ENCODE peak calls at places on chromosome 15, in seven cellular contexts. One of them, this sample, is unnamed.

GRCh38 chr15:71337197-71337845 is 222.1 kb downstream of the THSD4 start:
- DNase-seq in progenitor cell of endocrine pancreas: no peak
- DNase-seq in dorsolateral prefrontal cortex: no peak
- DNase-seq in astrocyte of the spinal cord: no peak
- DNase-seq in HFFc6: no peak
- DNase-seq in A673: no peak
- DNase-seq in HL-60: no peak
- DNase-seq in this sample: no peak

GRCh38 chr15:90286678-90287077 is 21.2 kb downstream of the NGRN start:
- DNase-seq in astrocyte of the spinal cord: peak
- DNase-seq in dorsolateral prefrontal cortex: no peak
- DNase-seq in progenitor cell of endocrine pancreas: no peak
- DNase-seq in A673: peak
- DNase-seq in HL-60: no peak
- DNase-seq in HFFc6: no peak
- DNase-seq in this sample: no peak

GRCh38 chr15:39587910-39588530 is 7.1 kb downstream of the THBS1 start:
- DNase-seq in A673: no peak
- DNase-seq in dorsolateral prefrontal cortex: no peak
- DNase-seq in astrocyte of the spinal cord: peak
- DNase-seq in HL-60: no peak
- DNase-seq in progenitor cell of endocrine pancreas: no peak
- DNase-seq in HFFc6: peak
- DNase-seq in this sample: no peak

GRCh38 chr15:64459382-64459781 is 996 bp upstream of the ZNF609 start:
- DNase-seq in astrocyte of the spinal cord: no peak
- DNase-seq in HL-60: no peak
- DNase-seq in progenitor cell of endocrine pancreas: no peak
- DNase-seq in HFFc6: no peak
- DNase-seq in dorsolateral prefrontal cortex: no peak
- DNase-seq in A673: no peak
- DNase-seq in this sample: no peak

GRCh38 chr15:37678124-37678523 is 256.3 kb upstream of the TMCO5A start:
- DNase-seq in progenitor cell of endocrine pancreas: no peak
- DNase-seq in HFFc6: no peak
- DNase-seq in astrocyte of the spinal cord: no peak
- DNase-seq in HL-60: no peak
- DNase-seq in dorsolateral prefrontal cortex: no peak
- DNase-seq in A673: no peak
- DNase-seq in this sample: no peak

GRCh38 chr15:40038267-40038653 is 721 bp downstream of the SRP14 start:
- DNase-seq in astrocyte of the spinal cord: peak
- DNase-seq in A673: no peak
- DNase-seq in HFFc6: no peak
- DNase-seq in progenitor cell of endocrine pancreas: no peak
- DNase-seq in HL-60: no peak
- DNase-seq in dorsolateral prefrontal cortex: no peak
- DNase-seq in this sample: no peak

GRCh38 chr15:98164573-98164972 is 204.1 kb downstream of the ARRDC4 start:
- DNase-seq in astrocyte of the spinal cord: no peak
- DNase-seq in HL-60: no peak
- DNase-seq in A673: no peak
- DNase-seq in HFFc6: no peak
- DNase-seq in dorsolateral prefrontal cortex: no peak
- DNase-seq in progenitor cell of endocrine pancreas: no peak
- DNase-seq in this sample: no peak

GRCh38 chr15:82129769-82130168 is 84.0 kb upstream of the MEX3B start:
- DNase-seq in A673: no peak
- DNase-seq in HFFc6: peak
- DNase-seq in dorsolateral prefrontal cortex: no peak
- DNase-seq in HL-60: no peak
- DNase-seq in progenitor cell of endocrine pancreas: no peak
- DNase-seq in astrocyte of the spinal cord: peak
- DNase-seq in this sample: no peak

GRCh38 chr15:22810033-22810734 is 23.7 kb downstream of the NIPA1 start:
- DNase-seq in astrocyte of the spinal cord: no peak
- DNase-seq in dorsolateral prefrontal cortex: no peak
- DNase-seq in HL-60: no peak
- DNase-seq in HFFc6: no peak
- DNase-seq in progenitor cell of endocrine pancreas: no peak
- DNase-seq in A673: no peak
- DNase-seq in this sample: no peak

GRCh38 chr15:93997071-93997658 is 234.2 kb upstream of the MCTP2 start:
- DNase-seq in dorsolateral prefrontal cortex: no peak
- DNase-seq in A673: peak
- DNase-seq in progenitor cell of endocrine pancreas: no peak
- DNase-seq in astrocyte of the spinal cord: peak
- DNase-seq in HL-60: no peak
- DNase-seq in HFFc6: peak
- DNase-seq in this sample: no peak

GRCh38 chr15:26451995-26452394 is 320.9 kb downstream of the GABRB3 start:
- DNase-seq in HFFc6: no peak
- DNase-seq in astrocyte of the spinal cord: no peak
- DNase-seq in A673: no peak
- DNase-seq in progenitor cell of endocrine pancreas: no peak
- DNase-seq in dorsolateral prefrontal cortex: no peak
- DNase-seq in HL-60: no peak
- DNase-seq in this sample: no peak

GRCh38 chr15:68843425-68844311 is 23.0 kb upstream of the ANP32A start:
- DNase-seq in progenitor cell of endocrine pancreas: no peak
- DNase-seq in HL-60: no peak
- DNase-seq in dorsolateral prefrontal cortex: no peak
- DNase-seq in astrocyte of the spinal cord: peak
- DNase-seq in A673: peak
- DNase-seq in HFFc6: no peak
- DNase-seq in this sample: no peak

GRCh38 chr15:93420050-93420452 is 331.0 kb upstream of the RGMA start:
- DNase-seq in A673: no peak
- DNase-seq in astrocyte of the spinal cord: no peak
- DNase-seq in HFFc6: no peak
- DNase-seq in dorsolateral prefrontal cortex: no peak
- DNase-seq in HL-60: no peak
- DNase-seq in progenitor cell of endocrine pancreas: no peak
- DNase-seq in this sample: no peak

GRCh38 chr15:55403531-55403930 is 4.6 kb downstream of the CCPG1 start:
- DNase-seq in HFFc6: peak
- DNase-seq in A673: peak
- DNase-seq in astrocyte of the spinal cord: peak
- DNase-seq in HL-60: peak
- DNase-seq in dorsolateral prefrontal cortex: no peak
- DNase-seq in progenitor cell of endocrine pancreas: no peak
- DNase-seq in this sample: no peak

GRCh38 chr15:25058080-25058785 is 103.4 kb downstream of the SNRPN start:
- DNase-seq in A673: no peak
- DNase-seq in HL-60: no peak
- DNase-seq in astrocyte of the spinal cord: no peak
- DNase-seq in progenitor cell of endocrine pancreas: no peak
- DNase-seq in dorsolateral prefrontal cortex: no peak
- DNase-seq in HFFc6: no peak
- DNase-seq in this sample: no peak

GRCh38 chr15:60871731-60872130 is 357.4 kb downstream of the RORA start:
- DNase-seq in A673: no peak
- DNase-seq in astrocyte of the spinal cord: no peak
- DNase-seq in dorsolateral prefrontal cortex: no peak
- DNase-seq in HL-60: no peak
- DNase-seq in HFFc6: peak
- DNase-seq in progenitor cell of endocrine pancreas: no peak
- DNase-seq in this sample: no peak

GRCh38 chr15:89808160-89808870 is 6.3 kb downstream of the ANPEP start:
- DNase-seq in HFFc6: no peak
- DNase-seq in dorsolateral prefrontal cortex: no peak
- DNase-seq in astrocyte of the spinal cord: no peak
- DNase-seq in progenitor cell of endocrine pancreas: no peak
- DNase-seq in HL-60: no peak
- DNase-seq in A673: no peak
- DNase-seq in this sample: no peak

GRCh38 chr15:40047413-40048154 is 8.6 kb upstream of the SRP14 start:
- DNase-seq in progenitor cell of endocrine pancreas: no peak
- DNase-seq in astrocyte of the spinal cord: peak
- DNase-seq in dorsolateral prefrontal cortex: no peak
- DNase-seq in HFFc6: peak
- DNase-seq in HL-60: peak
- DNase-seq in A673: peak
- DNase-seq in this sample: no peak

GRCh38 chr15:84590406-84590805 is 10.4 kb upstream of the ZSCAN2 start:
- DNase-seq in astrocyte of the spinal cord: no peak
- DNase-seq in dorsolateral prefrontal cortex: no peak
- DNase-seq in HFFc6: no peak
- DNase-seq in progenitor cell of endocrine pancreas: no peak
- DNase-seq in A673: no peak
- DNase-seq in HL-60: no peak
- DNase-seq in this sample: no peak

GRCh38 chr15:39852237-39852636 is 67.8 kb downstream of the GPR176 start:
- DNase-seq in HFFc6: peak
- DNase-seq in progenitor cell of endocrine pancreas: no peak
- DNase-seq in astrocyte of the spinal cord: peak
- DNase-seq in A673: no peak
- DNase-seq in dorsolateral prefrontal cortex: no peak
- DNase-seq in HL-60: no peak
- DNase-seq in this sample: no peak

GRCh38 chr15:100844167-100844566 is 35.5 kb upstream of the ALDH1A3 start:
- DNase-seq in progenitor cell of endocrine pancreas: no peak
- DNase-seq in dorsolateral prefrontal cortex: no peak
- DNase-seq in astrocyte of the spinal cord: no peak
- DNase-seq in HFFc6: no peak
- DNase-seq in HL-60: no peak
- DNase-seq in A673: no peak
- DNase-seq in this sample: no peak

GRCh38 chr15:69038508-69038907 is 24.0 kb downstream of the NOX5 start:
- DNase-seq in progenitor cell of endocrine pancreas: no peak
- DNase-seq in A673: no peak
- DNase-seq in HFFc6: no peak
- DNase-seq in dorsolateral prefrontal cortex: no peak
- DNase-seq in HL-60: no peak
- DNase-seq in astrocyte of the spinal cord: no peak
- DNase-seq in this sample: no peak

GRCh38 chr15:44208956-44209355 is 13.9 kb upstream of the FRMD5 start:
- DNase-seq in dorsolateral prefrontal cortex: no peak
- DNase-seq in HL-60: no peak
- DNase-seq in A673: no peak
- DNase-seq in astrocyte of the spinal cord: no peak
- DNase-seq in progenitor cell of endocrine pancreas: no peak
- DNase-seq in HFFc6: no peak
- DNase-seq in this sample: no peak

GRCh38 chr15:99963096-99963825 is 230.0 kb upstream of the LYSMD4 start:
- DNase-seq in HFFc6: no peak
- DNase-seq in progenitor cell of endocrine pancreas: peak
- DNase-seq in astrocyte of the spinal cord: no peak
- DNase-seq in HL-60: no peak
- DNase-seq in dorsolateral prefrontal cortex: no peak
- DNase-seq in A673: no peak
- DNase-seq in this sample: no peak

GRCh38 chr15:72195101-72195511 is 2.5 kb downstream of the GRAMD2A start:
- DNase-seq in dorsolateral prefrontal cortex: no peak
- DNase-seq in HFFc6: no peak
- DNase-seq in astrocyte of the spinal cord: no peak
- DNase-seq in A673: no peak
- DNase-seq in progenitor cell of endocrine pancreas: no peak
- DNase-seq in HL-60: peak
- DNase-seq in this sample: no peak

GRCh38 chr15:83446904-83447708 is at the start of gene SH3GL3:
- DNase-seq in astrocyte of the spinal cord: peak
- DNase-seq in progenitor cell of endocrine pancreas: peak
- DNase-seq in HFFc6: peak
- DNase-seq in A673: peak
- DNase-seq in dorsolateral prefrontal cortex: peak
- DNase-seq in HL-60: no peak
- DNase-seq in this sample: peak
- TF ChIP-seq CTCF in astrocyte of the spinal cord: peak
- TF ChIP-seq CTCF in progenitor cell of endocrine pancreas: peak
- TF ChIP-seq CTCF in HFFc6: peak
- TF ChIP-seq CTCF in A673: peak
- TF ChIP-seq CTCF in dorsolateral prefrontal cortex: peak
- TF ChIP-seq CTCF in HL-60: no peak
- TF ChIP-seq CTCF in this sample: peak

GRCh38 chr15:49421991-49422390 is 1.1 kb upstream of the FGF7 start:
- DNase-seq in dorsolateral prefrontal cortex: no peak
- DNase-seq in HL-60: no peak
- DNase-seq in HFFc6: peak
- DNase-seq in A673: peak
- DNase-seq in astrocyte of the spinal cord: peak
- DNase-seq in progenitor cell of endocrine pancreas: no peak
- DNase-seq in this sample: no peak
- TF ChIP-seq CTCF in dorsolateral prefrontal cortex: peak
- TF ChIP-seq CTCF in HL-60: no peak
- TF ChIP-seq CTCF in HFFc6: peak
- TF ChIP-seq CTCF in A673: peak
- TF ChIP-seq CTCF in astrocyte of the spinal cord: peak
- TF ChIP-seq CTCF in progenitor cell of endocrine pancreas: peak
- TF ChIP-seq CTCF in this sample: peak

DNA sequence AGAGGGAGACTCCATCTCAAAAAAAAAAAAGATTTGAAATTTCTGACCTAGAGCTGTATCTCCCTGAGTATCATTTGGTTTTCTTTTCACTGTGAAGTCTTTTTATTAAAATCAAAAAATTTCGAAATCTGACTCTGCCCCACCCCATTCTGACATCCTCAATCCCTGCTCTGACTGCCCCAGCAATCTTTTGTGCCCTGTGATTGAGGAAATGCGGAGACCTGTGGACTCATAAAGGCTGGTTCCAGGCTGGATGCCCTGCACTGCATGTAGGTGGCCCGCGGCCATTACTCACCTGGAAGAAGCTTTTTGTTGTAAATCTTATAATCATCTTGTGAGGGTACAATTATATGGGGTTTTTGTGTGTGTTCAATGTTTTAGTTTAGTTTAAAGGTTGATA is 147.3 kb upstream of the SEMA6D start:
- DNase-seq in A673: no peak
- DNase-seq in HFFc6: no peak
- DNase-seq in progenitor cell of endocrine pancreas: no peak
- DNase-seq in astrocyte of the spinal cord: no peak
- DNase-seq in HL-60: no peak
- DNase-seq in dorsolateral prefrontal cortex: no peak
- DNase-seq in this sample: no peak
- TF ChIP-seq CTCF in A673: no peak
- TF ChIP-seq CTCF in HFFc6: no peak
- TF ChIP-seq CTCF in progenitor cell of endocrine pancreas: no peak
- TF ChIP-seq CTCF in astrocyte of the spinal cord: no peak
- TF ChIP-seq CTCF in HL-60: no peak
- TF ChIP-seq CTCF in dorsolateral prefrontal cortex: no peak
- TF ChIP-seq CTCF in this sample: no peak

GRCh38 chr15:31892513-31892912 is 137.8 kb upstream of the CHRNA7 start:
- DNase-seq in dorsolateral prefrontal cortex: no peak
- DNase-seq in astrocyte of the spinal cord: no peak
- DNase-seq in HL-60: no peak
- DNase-seq in A673: no peak
- DNase-seq in HFFc6: no peak
- DNase-seq in progenitor cell of endocrine pancreas: no peak
- DNase-seq in this sample: no peak

GRCh38 chr15:31887246-31887645 is 143.1 kb upstream of the CHRNA7 start:
- DNase-seq in HFFc6: no peak
- DNase-seq in astrocyte of the spinal cord: no peak
- DNase-seq in HL-60: no peak
- DNase-seq in A673: no peak
- DNase-seq in progenitor cell of endocrine pancreas: no peak
- DNase-seq in dorsolateral prefrontal cortex: no peak
- DNase-seq in this sample: no peak
- TF ChIP-seq CTCF in HFFc6: peak
- TF ChIP-seq CTCF in astrocyte of the spinal cord: no peak
- TF ChIP-seq CTCF in HL-60: no peak
- TF ChIP-seq CTCF in A673: peak
- TF ChIP-seq CTCF in progenitor cell of endocrine pancreas: peak
- TF ChIP-seq CTCF in dorsolateral prefrontal cortex: no peak
- TF ChIP-seq CTCF in this sample: no peak

This sample was measured in D721Med.